ENCODE peak calls at places on chromosomes 16 and 17, in six cellular contexts. G, E, I, A, C and F are unnamed samples.

GRCh38 chr17:29124135-29124930 is 55.9 kb downstream of the MYO18A start:
- DNase-seq in C (peak; percentile 71), E (no peak), G (peak; percentile 82), I (no peak), A (peak; percentile 83), F (peak; percentile 80)

GRCh38 chr17:60392845-60393702 is 1.1 kb upstream of the USP32 start:
- DNase-seq in A (peak; percentile 61), C (peak; percentile 44), E (peak; percentile 48), G (peak; percentile 60), I (peak; percentile 24), F (peak; percentile 57)

GRCh38 chr16:30003670-30004423 is 7.0 kb downstream of the DOC2A start:
- DNase-seq in A (no peak), G (no peak), I (no peak), C (no peak), E (no peak), F (no peak)

GRCh38 chr17:47276868-47277267 is 23.2 kb downstream of the ITGB3 start:
- DNase-seq in G (peak; percentile 33), A (peak; percentile 26), C (peak; percentile 56), I (no peak), E (no peak), F (no peak)

GRCh38 chr16:85004587-85005205 is 6.6 kb downstream of the ZDHHC7 start:
- DNase-seq in A (no peak), I (no peak), E (no peak), C (no peak), G (peak; percentile 71), F (no peak)

GRCh38 chr17:29179232-29180036 is 764 bp downstream of the MYO18A start:
- DNase-seq in A (peak; percentile 97), I (no peak), C (peak; percentile 89), E (no peak), G (peak; percentile 84), F (peak; percentile 84)

GRCh38 chr17:82244413-82245140 is 15.7 kb downstream of the SLC16A3 start:
- DNase-seq in G (peak; percentile 69), C (no peak), E (no peak), I (no peak), A (no peak), F (peak; percentile 78)

GRCh38 chr16:1309888-1310831 is 724 bp downstream of the UBE2I start:
- DNase-seq in E (no peak), C (no peak), A (peak; percentile 75), G (no peak), I (no peak), F (peak; percentile 67)

GRCh38 chr17:19904412-19904811 is 36.7 kb upstream of the ULK2 start:
- DNase-seq in C (peak; percentile 8), A (no peak), I (no peak), E (no peak), G (no peak), F (no peak)

GRCh38 chr17:19897901-19898300 is 30.2 kb upstream of the ULK2 start:
- DNase-seq in G (peak; percentile 61), A (no peak), C (no peak), E (no peak), I (peak; percentile 16), F (no peak)

GRCh38 chr17:19897108-19897854 is 29.5 kb upstream of the ULK2 start:
- DNase-seq in E (no peak), G (peak; percentile 28), C (no peak), A (no peak), I (no peak), F (no peak)

GRCh38 chr17:19904924-19905323 is 37.2 kb upstream of the ULK2 start:
- DNase-seq in G (no peak), E (no peak), C (no peak), I (no peak), A (no peak), F (no peak)

GRCh38 chr17:19900809-19901208 is 33.1 kb upstream of the ULK2 start:
- DNase-seq in I (no peak), G (no peak), C (no peak), A (no peak), E (no peak), F (no peak)
- TF ChIP-seq REST in I (no peak), G (no peak), C (no peak), A (no peak), E (no peak), F (no peak)

GRCh38 chr17:72754513-72754912 is 338.0 kb downstream of the SLC39A11 start:
- DNase-seq in I (no peak), A (no peak), C (no peak), E (no peak), G (no peak), F (no peak)
- TF ChIP-seq MAX in I (no peak), A (no peak), C (no peak), E (no peak), G (no peak), F (no peak)

GRCh38 chr16:9447195-9447551 is 355.7 kb downstream of the HAPSTR1 start:
- DNase-seq in E (no peak), A (no peak), I (no peak), G (no peak), C (no peak), F (no peak)
- TF ChIP-seq REST in E (no peak), A (no peak), I (no peak), G (no peak), C (no peak), F (no peak)

DNA sequence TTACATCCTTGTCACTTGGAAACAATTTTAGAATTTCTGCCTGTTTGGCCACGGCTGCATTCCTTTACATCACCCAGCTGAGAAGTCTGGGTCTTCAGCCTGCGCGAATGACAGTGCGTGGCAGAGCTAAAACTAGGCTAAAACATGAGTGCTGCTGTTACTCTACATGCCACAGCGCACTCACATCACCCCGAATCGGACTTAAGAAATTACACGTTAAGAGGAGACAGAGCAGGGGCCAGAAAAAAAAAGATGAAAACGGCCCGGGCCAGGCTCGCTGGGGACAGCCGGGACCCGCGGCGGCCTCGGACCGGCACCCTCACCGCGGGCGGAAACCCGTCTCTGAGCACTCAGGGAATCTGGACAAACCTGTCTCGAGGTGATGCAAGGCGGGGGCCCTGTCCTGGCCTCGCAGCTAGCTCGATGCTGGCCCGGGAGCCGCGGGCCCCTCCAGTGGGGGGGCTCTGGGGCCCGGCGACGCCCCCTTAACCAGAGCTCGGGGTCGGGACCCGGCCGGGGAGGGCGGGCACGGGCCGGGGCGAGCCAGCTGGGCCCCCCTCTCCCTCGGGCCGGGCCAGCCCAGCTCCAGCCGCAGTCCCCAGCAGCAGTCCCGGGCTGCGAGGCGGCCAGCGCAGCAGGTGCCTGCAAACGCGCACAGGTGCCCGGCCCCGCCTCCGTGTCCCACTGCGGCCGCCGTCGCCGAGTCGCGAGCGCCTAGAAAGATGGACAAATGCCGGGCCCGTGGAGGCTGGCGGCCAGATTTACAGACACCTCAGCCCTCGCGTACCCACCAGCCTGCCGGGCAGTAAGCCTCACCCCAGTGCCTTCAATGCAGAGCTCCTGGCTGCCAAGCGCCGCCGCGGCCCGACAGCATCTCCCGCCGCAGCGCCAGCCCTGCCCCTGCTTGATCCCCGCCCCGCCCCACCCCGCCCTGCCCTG is at the start of gene AKTIP:
- DNase-seq in I (no peak), A (peak; percentile 22), E (no peak), C (no peak), G (no peak), F (peak; percentile 65)
- TF ChIP-seq MAX in I (peak; percentile 24), A (no peak), E (peak; percentile 18), C (peak; percentile 87), G (no peak), F (no peak)

GRCh38 chr17:64403881-64404460 is 13.3 kb upstream of the PECAM1 start:
- DNase-seq in G (no peak), E (no peak), A (no peak), C (no peak), I (no peak), F (no peak)

GRCh38 chr17:64402469-64402868 is 11.8 kb upstream of the PECAM1 start:
- DNase-seq in E (no peak), A (no peak), C (peak; percentile 52), I (no peak), G (no peak), F (no peak)

GRCh38 chr17:64400644-64401043 is 10.0 kb upstream of the PECAM1 start:
- DNase-seq in A (no peak), C (no peak), E (no peak), I (no peak), G (no peak), F (no peak)

GRCh38 chr17:64401244-64401860 is 10.7 kb upstream of the PECAM1 start:
- DNase-seq in A (no peak), E (no peak), G (no peak), I (no peak), C (no peak), F (no peak)

GRCh38 chr17:64401941-64402340 is 11.3 kb upstream of the PECAM1 start:
- DNase-seq in A (no peak), I (no peak), G (no peak), E (no peak), C (no peak), F (no peak)
- TF ChIP-seq REST in A (no peak), I (no peak), G (no peak), E (no peak), C (no peak), F (no peak)